ENCODE peak calls at places on chromosomes 16 and 17, in nine cellular contexts. U is HuH-7; N is non-pigmented ciliary epithelial cell; P is neural crest cell; G is stimulated activated CD8-positive, alpha-beta memory T cell treated with anti-CD3 and anti-CD28 coated beads, Interleukin-15, amount 100 ng/mL, for 48 hours; B is kidney epithelial cell; Y is astrocyte of the hippocampus; Q is stromal cell of bone marrow; H is activated gamma-delta T cell treated with Interleukin-2 at 50 U/mL for 16 hours. V is an unnamed sample.

GRCh38 chr16:86476956-86477530 is 33.3 kb upstream of the FOXF1 start:
- DNase-seq in U (no peak), N (no peak), P (no peak), G (no peak), B (no peak), Y (no peak), Q (peak; percentile 7), H (no peak), V (no peak)

GRCh38 chr17:67212231-67212630 is 32.8 kb downstream of the HELZ start:
- DNase-seq in U (no peak), N (no peak), P (no peak), G (no peak), B (no peak), Y (no peak), Q (no peak), H (no peak), V (no peak)

GRCh38 chr17:1232331-1232730 is 37.9 kb upstream of the BHLHA9 start:
- DNase-seq in U (no peak), N (no peak), P (no peak), G (no peak), B (no peak), Y (no peak), Q (no peak), H (no peak), V (no peak)

GRCh38 chr17:9331512-9332163 is 244.0 kb downstream of the STX8 start:
- DNase-seq in U (no peak), N (no peak), P (no peak), G (no peak), B (no peak), Y (peak; percentile 41), Q (no peak), H (no peak), V (no peak)

GRCh38 chr17:69908599-69909368 is 166.2 kb upstream of the KCNJ16 start:
- DNase-seq in U (no peak), N (no peak), P (no peak), G (no peak), B (no peak), Y (no peak), Q (no peak), H (no peak), V (no peak)

GRCh38 chr16:66026211-66026610 is 340.3 kb upstream of the CDH5 start:
- DNase-seq in U (peak; percentile 6), N (no peak), P (no peak), G (no peak), B (no peak), Y (no peak), Q (no peak), H (no peak), V (no peak)

GRCh38 chr17:67221062-67221998 is 23.7 kb downstream of the HELZ start:
- DNase-seq in U (peak; percentile 45), N (no peak), P (no peak), G (no peak), B (no peak), Y (peak; percentile 58), Q (no peak), H (no peak), V (no peak)

GRCh38 chr16:81632392-81633146 is 146.5 kb upstream of the PLCG2 start:
- DNase-seq in U (no peak), N (no peak), P (no peak), G (peak; percentile 71), B (peak; percentile 56), Y (peak; percentile 91), Q (peak; percentile 33), H (peak; percentile 80), V (peak; percentile 67)

GRCh38 chr17:74466111-74466784 is at the start of gene CD300A:
- DNase-seq in U (no peak), N (no peak), P (no peak), G (no peak), B (no peak), Y (no peak), Q (no peak), H (no peak), V (peak; percentile 65)

GRCh38 chr16:11448796-11449416 is 103.6 kb downstream of the RMI2 start:
- DNase-seq in U (no peak), N (no peak), P (no peak), G (no peak), B (no peak), Y (no peak), Q (no peak), H (no peak), V (no peak)

GRCh38 chr17:77847211-77848085 is 111.1 kb upstream of the TNRC6C start:
- DNase-seq in U (no peak), N (no peak), P (no peak), G (no peak), B (no peak), Y (no peak), Q (no peak), H (no peak), V (no peak)

GRCh38 chr16:19831678-19832077 is 53.0 kb downstream of the GPRC5B start:
- DNase-seq in U (no peak), N (peak; percentile 76), P (no peak), G (no peak), B (peak; percentile 74), Y (peak; percentile 80), Q (peak; percentile 64), H (no peak), V (no peak)

GRCh38 chr17:44628234-44629188 is 27.8 kb upstream of the MEIOC start:
- DNase-seq in U (no peak), N (no peak), P (peak; percentile 75), G (no peak), B (peak; percentile 65), Y (peak; percentile 78), Q (no peak), H (no peak), V (peak; percentile 75)

GRCh38 chr17:57957886-57958285 is 2.7 kb upstream of the CUEDC1 start:
- DNase-seq in U (no peak), N (no peak), P (no peak), G (no peak), B (no peak), Y (no peak), Q (no peak), H (no peak), V (peak; percentile 15)

GRCh38 chr17:13476722-13477121 is 125.0 kb downstream of the HS3ST3A1 start:
- DNase-seq in U (no peak), N (no peak), P (no peak), G (no peak), B (no peak), Y (no peak), Q (no peak), H (no peak), V (no peak)

GRCh38 chr16:65044861-65045260 is 77.0 kb downstream of the CDH11 start:
- DNase-seq in U (no peak), N (peak; percentile 55), P (no peak), G (no peak), B (peak; percentile 47), Y (peak; percentile 77), Q (peak; percentile 66), H (no peak), V (no peak)

GRCh38 chr16:30896203-30896889 is at the start of gene CTF1:
- DNase-seq in U (peak; percentile 46), N (no peak), P (peak; percentile 57), G (no peak), B (no peak), Y (peak; percentile 94), Q (peak; percentile 79), H (no peak), V (peak; percentile 85)

GRCh38 chr16:53566568-53566967 is 63.6 kb upstream of the AKTIP start:
- DNase-seq in U (no peak), N (no peak), P (no peak), G (no peak), B (no peak), Y (no peak), Q (no peak), H (no peak), V (no peak)

GRCh38 chr17:66165537-66166123 is 26.3 kb downstream of the CEP112 start:
- DNase-seq in U (peak; percentile 49), N (peak; percentile 34), P (peak; percentile 16), G (no peak), B (no peak), Y (peak; percentile 69), Q (peak; percentile 32), H (no peak), V (no peak)

GRCh38 chr16:84386044-84386443 is 17.7 kb downstream of the ATP2C2 start:
- DNase-seq in U (no peak), N (no peak), P (no peak), G (no peak), B (no peak), Y (no peak), Q (no peak), H (no peak), V (no peak)

GRCh38 chr17:65401581-65401980 is 159.9 kb downstream of the AXIN2 start:
- DNase-seq in U (no peak), N (no peak), P (no peak), G (no peak), B (no peak), Y (peak; percentile 19), Q (no peak), H (no peak), V (no peak)

GRCh38 chr16:57516176-57516725 is 20.1 kb downstream of the CCDC102A start:
- DNase-seq in U (no peak), N (no peak), P (no peak), G (no peak), B (no peak), Y (no peak), Q (no peak), H (no peak), V (no peak)

GRCh38 chr17:1785925-1786324 is 24.1 kb downstream of the SERPINF1 start:
- DNase-seq in U (no peak), N (no peak), P (no peak), G (no peak), B (no peak), Y (no peak), Q (no peak), H (no peak), V (no peak)

GRCh38 chr16:7303677-7304200 is 28.9 kb upstream of the RBFOX1 start:
- DNase-seq in U (no peak), N (no peak), P (no peak), G (no peak), B (no peak), Y (no peak), Q (no peak), H (no peak), V (no peak)

GRCh38 chr17:2903193-2903974 is 107.1 kb downstream of the RAP1GAP2 start:
- DNase-seq in U (no peak), N (no peak), P (no peak), G (no peak), B (no peak), Y (no peak), Q (no peak), H (no peak), V (no peak)

GRCh38 chr17:82489851-82490511 is 29.6 kb upstream of the FOXK2 start:
- DNase-seq in U (no peak), N (no peak), P (no peak), G (no peak), B (no peak), Y (no peak), Q (no peak), H (no peak), V (no peak)

GRCh38 chr17:44400226-44400847 is 10.9 kb upstream of the ITGA2B start:
- DNase-seq in U (no peak), N (no peak), P (no peak), G (no peak), B (no peak), Y (peak; percentile 52), Q (no peak), H (no peak), V (no peak)

GRCh38 chr16:85958731-85959130 is 59.8 kb downstream of the IRF8 start:
- DNase-seq in U (no peak), N (no peak), P (no peak), G (no peak), B (no peak), Y (no peak), Q (no peak), H (no peak), V (no peak)

GRCh38 chr17:49984283-49984682 is 10.7 kb downstream of the DLX3 start:
- DNase-seq in U (no peak), N (no peak), P (no peak), G (no peak), B (no peak), Y (no peak), Q (no peak), H (no peak), V (no peak)

GRCh38 chr16:58034128-58034685 is 8.7 kb downstream of the MMP15 start:
- DNase-seq in U (no peak), N (no peak), P (no peak), G (no peak), B (no peak), Y (no peak), Q (no peak), H (no peak), V (no peak)

GRCh38 chr17:73255671-73256181 is 6.0 kb downstream of the CPSF4L start:
- DNase-seq in U (peak; percentile 64), N (no peak), P (peak; percentile 78), G (peak; percentile 10), B (no peak), Y (peak; percentile 67), Q (no peak), H (peak; percentile 44), V (peak; percentile 56)